ENCODE peak calls at places on chromosomes 5 and 9, in six cellular contexts. B is HCT116, N is Karpas-422, C is mesendoderm, F is neuronal stem cell, X is IMR-90. Y is an unnamed sample. For H3K36me3, the result is how much of the 10 kb centered on the place peaks cover.

GRCh38 chr5:73495772-73496346 is 2.4 kb upstream of the BTF3 start:
- DNase-seq in B (no peak), N (no peak), C (peak), F (no peak), X (no peak), Y (no peak)

GRCh38 chr5:390571-391491 is 52.1 kb upstream of the EXOC3 start:
- DNase-seq in B (no peak), N (no peak), C (no peak), F (no peak), X (no peak), Y (no peak)

GRCh38 chr5:145920542-145921210 is 15.7 kb upstream of the SH3RF2 start:
- DNase-seq in B (no peak), N (no peak), C (no peak), F (no peak), X (no peak), Y (no peak)

GRCh38 chr9:93009337-93010015 is 49.0 kb upstream of the SUSD3 start:
- DNase-seq in B (no peak), N (no peak), C (no peak), F (no peak), X (no peak), Y (no peak)

GRCh38 chr5:39093351-39093749 is 19.2 kb upstream of the RICTOR start:
- DNase-seq in B (no peak), N (no peak), C (no peak), F (no peak), X (peak), Y (no peak)

GRCh38 chr5:1507961-1508678 is 15.6 kb downstream of the LPCAT1 start:
- DNase-seq in B (no peak), N (no peak), C (no peak), F (no peak), X (no peak), Y (no peak)

GRCh38 chr9:14428781-14429230 is 114.9 kb upstream of the NFIB start:
- DNase-seq in B (peak), N (peak), C (peak), F (peak), X (peak), Y (peak)

GRCh38 chr5:67003906-67004729 is 192.5 kb downstream of the CD180 start:
- DNase-seq in B (peak), N (peak), C (peak), F (peak), X (peak), Y (peak)

GRCh38 chr9:21454149-21454548 is 13.9 kb downstream of the IFNA1 start:
- DNase-seq in B (no peak), N (no peak), C (no peak), F (no peak), X (peak), Y (no peak)

GRCh38 chr5:145471831-145472616 is 363.1 kb downstream of the PRELID2 start:
- DNase-seq in B (no peak), N (no peak), C (peak), F (peak), X (peak), Y (no peak)

GRCh38 chr5:177369050-177369912 is 11.6 kb downstream of the RGS14 start:
- DNase-seq in B (no peak), N (peak), C (peak), F (no peak), X (no peak), Y (peak)

GRCh38 chr5:39115644-39116346 is 41.6 kb upstream of the RICTOR start:
- DNase-seq in B (no peak), N (no peak), C (no peak), F (no peak), X (no peak), Y (no peak)

GRCh38 chr9:132976571-132976970 is 1.9 kb upstream of the GFI1B start:
- DNase-seq in B (no peak), N (no peak), C (no peak), F (no peak), X (no peak), Y (no peak)

GRCh38 chr5:160181965-160182622 is 47.2 kb upstream of the FABP6 start:
- DNase-seq in B (no peak), N (no peak), C (no peak), F (no peak), X (no peak), Y (no peak)

GRCh38 chr5:58849995-58850667 is 267.3 kb downstream of the RAB3C start:
- DNase-seq in B (peak), N (peak), C (peak), F (peak), X (peak), Y (no peak)

GRCh38 chr5:178214160-178214803 is 9.9 kb downstream of the HNRNPAB start:
- DNase-seq in B (no peak), N (peak), C (no peak), F (no peak), X (no peak), Y (no peak)

GRCh38 chr5:169567079-169567478 is 16.5 kb upstream of the SPDL1 start:
- DNase-seq in B (no peak), N (no peak), C (peak), F (no peak), X (peak), Y (peak)

GRCh38 chr5:140262221-140262620 is 40.7 kb downstream of the PFDN1 start:
- DNase-seq in B (no peak), N (no peak), C (no peak), F (no peak), X (no peak), Y (no peak)

GRCh38 chr5:79464695-79465332 is 49.1 kb downstream of the HOMER1 start:
- DNase-seq in B (peak), N (peak), C (peak), F (no peak), X (peak), Y (no peak)

GRCh38 chr9:134469041-134469875 is 143.0 kb downstream of the RXRA start:
- DNase-seq in B (no peak), N (no peak), C (peak), F (no peak), X (no peak), Y (no peak)

GRCh38 chr5:165325201-165325600 is 1819.8 kb downstream of the MAT2B start:
- DNase-seq in B (no peak), N (no peak), C (no peak), F (no peak), X (peak), Y (no peak)

GRCh38 chr5:80240368-80240986 is 15.4 kb downstream of the SERINC5 start:
- DNase-seq in B (no peak), N (peak), C (no peak), F (no peak), X (no peak), Y (no peak)

GRCh38 chr5:43711496-43711895 is 108.5 kb downstream of the NNT start:
- DNase-seq in B (peak), N (no peak), C (peak), F (no peak), X (peak), Y (no peak)

GRCh38 chr5:123571927-123572326 is 60.0 kb downstream of the CSNK1G3 start:
- DNase-seq in B (no peak), N (no peak), C (no peak), F (no peak), X (no peak), Y (no peak)

GRCh38 chr5:139668924-139669680 is 21.0 kb downstream of the CXXC5 start:
- DNase-seq in B (no peak), N (no peak), C (no peak), F (no peak), X (no peak), Y (no peak)

GRCh38 chr9:7777776-7778175 is 21.8 kb downstream of the DMAC1 start:
- DNase-seq in B (no peak), N (no peak), C (no peak), F (no peak), X (no peak), Y (no peak)

GRCh38 chr5:59544573-59544972 is 349.0 kb downstream of the PDE4D start:
- DNase-seq in B (no peak), N (no peak), C (no peak), F (no peak), X (no peak), Y (no peak)

GRCh38 chr9:4596165-4596922 is 65.8 kb upstream of the PLPP6 start:
- DNase-seq in B (no peak), N (no peak), C (peak), F (no peak), X (no peak), Y (peak)

GRCh38 chr5:132019857-132020555 is 8.5 kb upstream of the ACSL6 start:
- DNase-seq in B (no peak), N (no peak), C (no peak), F (no peak), X (no peak), Y (no peak)

GRCh38 chr5:181152406-181152805 is 5.0 kb downstream of the OR2V2 start:
- DNase-seq in B (no peak), N (no peak), C (no peak), F (no peak), X (peak), Y (no peak)

GRCh38 chr5:118377420-118377819 is 610.9 kb downstream of the DTWD2 start:
- DNase-seq in B (no peak), N (no peak), C (no peak), F (no peak), X (no peak), Y (no peak)

GRCh38 chr5:111635946-111636315 is 121.1 kb downstream of the NREP start:
- DNase-seq in B (no peak), N (no peak), C (no peak), F (no peak), X (peak), Y (no peak)

GRCh38 chr5:111643499-111643898 is 113.5 kb downstream of the NREP start:
- DNase-seq in B (no peak), N (no peak), C (no peak), F (no peak), X (no peak), Y (no peak)

GRCh38 chr5:111645303-111645838 is 111.6 kb downstream of the NREP start:
- DNase-seq in B (no peak), N (no peak), C (no peak), F (no peak), X (no peak), Y (no peak)

GRCh38 chr5:111639912-111640311 is 117.1 kb downstream of the NREP start:
- DNase-seq in B (no peak), N (no peak), C (no peak), F (no peak), X (no peak), Y (no peak)

GRCh38 chr5:111641533-111642230 is 115.3 kb downstream of the NREP start:
- DNase-seq in B (no peak), N (no peak), C (no peak), F (no peak), X (peak), Y (no peak)
- H3K36me3 ChIP-seq in B (under half), N (under half), C (under half), F (under half), X (under half), Y (under half)

GRCh38 chr9:130241198-130241535 is 24.4 kb upstream of the HMCN2 start:
- DNase-seq in B (no peak), N (no peak), C (no peak), F (no peak), X (no peak), Y (no peak)

GRCh38 chr9:130240410-130241197 is 25.0 kb upstream of the HMCN2 start:
- DNase-seq in B (peak), N (peak), C (peak), F (peak), X (peak), Y (peak)

GRCh38 chr9:130239363-130239695 is 26.2 kb upstream of the HMCN2 start:
- DNase-seq in B (no peak), N (no peak), C (no peak), F (no peak), X (no peak), Y (no peak)

GRCh38 chr9:130237763-130238524 is 27.6 kb upstream of the HMCN2 start:
- DNase-seq in B (no peak), N (no peak), C (no peak), F (no peak), X (no peak), Y (no peak)

GRCh38 chr9:130239741-130240241 is 25.8 kb upstream of the HMCN2 start:
- DNase-seq in B (no peak), N (peak), C (no peak), F (no peak), X (peak), Y (no peak)
- H3K4me2 ChIP-seq in B (no peak), N (no peak), C (no peak), F (no peak), X (no peak), Y (no peak)

DNA sequence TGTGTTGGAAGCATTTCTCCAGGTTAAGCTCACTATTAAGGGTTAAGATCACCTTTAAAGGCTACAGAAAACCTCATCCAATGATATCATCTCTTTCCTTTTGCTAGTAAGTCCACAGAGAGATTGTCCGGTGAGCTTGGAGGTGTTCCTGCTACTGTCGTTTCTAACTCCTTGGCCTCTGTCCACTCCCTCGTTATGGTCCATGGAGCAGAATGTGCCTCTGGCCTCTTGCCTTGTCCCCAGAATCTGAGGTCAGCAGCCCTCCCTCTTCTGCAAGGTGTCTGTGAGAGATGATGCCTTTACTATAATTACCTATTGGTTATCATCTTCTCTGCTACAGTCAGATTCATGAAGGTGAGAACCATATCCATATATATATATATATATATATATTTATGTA is 15.0 kb downstream of the ORM2 start:
- DNase-seq in B (no peak), N (no peak), C (no peak), F (no peak), X (no peak), Y (no peak)
- H3K36me3 ChIP-seq in B (under half), N (half or more), C (under half), F (half or more), X (half or more), Y (half or more)

DNA sequence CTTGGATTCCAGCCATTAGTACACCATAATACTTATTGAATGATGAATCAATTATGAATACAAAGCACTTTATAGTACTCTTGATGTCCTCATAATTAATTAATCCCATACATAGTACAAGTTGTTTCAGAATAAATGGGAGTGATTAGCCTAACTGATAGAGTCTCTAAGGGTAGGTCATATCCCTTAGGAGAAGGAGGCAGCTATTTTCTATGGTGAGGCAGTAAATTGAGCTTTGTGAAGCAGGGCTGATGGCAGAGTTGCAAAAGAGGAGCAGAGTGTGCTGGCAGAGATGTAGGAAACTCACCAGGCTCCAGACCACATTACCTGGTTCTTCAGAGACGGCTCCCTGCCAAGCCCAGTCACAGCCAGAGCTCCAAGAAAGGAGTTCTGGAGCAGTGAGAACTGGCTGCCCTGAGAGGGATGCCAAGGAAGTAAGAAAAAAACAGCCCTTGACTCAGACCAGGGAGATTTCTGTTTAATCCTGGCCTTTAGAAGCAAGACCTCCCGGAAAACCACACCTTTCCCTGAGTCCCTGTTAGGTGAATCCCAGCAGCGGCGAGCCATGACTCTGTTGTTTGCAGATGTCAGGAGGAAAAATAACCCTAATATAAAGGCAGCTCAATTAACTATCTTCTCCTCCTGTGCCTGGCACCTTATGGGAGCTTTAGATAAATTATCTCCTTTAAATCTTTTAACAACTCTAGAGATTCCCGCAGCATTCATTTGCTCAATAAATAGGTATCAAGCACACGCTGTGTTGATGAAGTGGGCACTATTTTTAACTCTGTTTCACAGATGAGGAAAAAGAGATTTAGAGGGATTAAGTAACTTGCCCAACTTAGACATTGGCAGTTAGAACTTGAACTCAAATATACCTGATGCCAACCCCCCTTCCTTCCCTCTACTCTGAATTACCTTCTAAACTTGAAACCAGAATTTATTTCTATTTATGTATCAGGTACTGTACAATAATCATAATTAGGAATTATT is 112.7 kb downstream of the SH3TC2 start:
- DNase-seq in B (no peak), N (no peak), C (peak), F (no peak), X (no peak), Y (no peak)
- H3K4me2 ChIP-seq in B (no peak), N (peak), C (no peak), F (no peak), X (no peak), Y (no peak)